ENCODE peak calls at places on chromosomes 11 and 22, in six cellular contexts. M is SK-N-SH, U is hepatocyte, J is neural progenitor cell, L is Karpas-422, Q is GM12878. Y is an unnamed sample.

GRCh38 chr11:11543656-11544055 is 78.1 kb downstream of the GALNT18 start:
- DNase-seq in L (no peak), J (no peak), M (no peak), Q (no peak), U (no peak), Y (no peak)

GRCh38 chr11:64778473-64779298 is at the start of gene SF1:
- DNase-seq in J (peak), U (peak), Q (peak), L (peak), M (peak), Y (peak)

GRCh38 chr22:22078329-22078728 is 95.7 kb upstream of the TOP3B start:
- DNase-seq in M (no peak), L (no peak), U (no peak), Q (no peak), J (no peak), Y (no peak)

GRCh38 chr11:69339041-69339733 is 45.2 kb downstream of the MYEOV start:
- DNase-seq in J (no peak), L (no peak), M (no peak), U (no peak), Q (no peak), Y (no peak)

GRCh38 chr11:63961608-63962412 is 12.6 kb upstream of the COX8A start:
- DNase-seq in U (peak), J (peak), L (no peak), Q (no peak), M (peak), Y (no peak)

GRCh38 chr11:31254411-31254810 is 115.1 kb downstream of the DCDC1 start:
- DNase-seq in L (no peak), J (no peak), M (no peak), U (no peak), Q (no peak), Y (peak)

GRCh38 chr22:50579752-50580151 is 1.5 kb upstream of the CPT1B start:
- DNase-seq in Q (no peak), J (no peak), M (no peak), U (no peak), L (no peak), Y (no peak)

GRCh38 chr22:29167032-29167911 is 38.4 kb upstream of the EMID1 start:
- DNase-seq in U (no peak), J (no peak), L (peak), Q (peak), M (no peak), Y (no peak)

GRCh38 chr22:37741312-37741795 is 44.5 kb downstream of the TRIOBP start:
- DNase-seq in J (peak), U (peak), Q (no peak), L (no peak), M (peak), Y (peak)

GRCh38 chr11:94028436-94028835 is 7.3 kb downstream of the HEPHL1 start:
- DNase-seq in Q (no peak), L (peak), U (peak), J (no peak), M (no peak), Y (peak)

GRCh38 chr11:93524173-93524536 is 19.0 kb downstream of the SMCO4 start:
- DNase-seq in U (no peak), L (no peak), Q (no peak), J (no peak), M (no peak), Y (no peak)

GRCh38 chr11:2752204-2752772 is 52.5 kb upstream of the KCNQ1OT1 start:
- DNase-seq in U (no peak), M (no peak), L (no peak), J (no peak), Q (no peak), Y (peak)

GRCh38 chr11:36469881-36470802 is 39.9 kb downstream of the TRAF6 start:
- DNase-seq in U (no peak), L (no peak), Q (no peak), J (no peak), M (no peak), Y (peak)

GRCh38 chr11:22920939-22921565 is 60.8 kb upstream of the CCDC179 start:
- DNase-seq in Q (no peak), L (peak), J (peak), M (peak), U (peak), Y (peak)

GRCh38 chr11:123082977-123083376 is 21.0 kb upstream of the HSPA8 start:
- DNase-seq in Q (no peak), L (no peak), J (no peak), M (no peak), U (no peak), Y (no peak)

GRCh38 chr11:65499713-65500261 is 942 bp downstream of the MALAT1 start:
- DNase-seq in U (no peak), M (no peak), J (no peak), Q (no peak), L (no peak), Y (no peak)

GRCh38 chr11:330694-331314 is 10.1 kb upstream of the IFITM3 start:
- DNase-seq in L (no peak), J (no peak), M (no peak), U (no peak), Q (no peak), Y (no peak)

GRCh38 chr22:36017661-36018091 is 10.9 kb downstream of the RBFOX2 start:
- DNase-seq in U (no peak), J (no peak), L (peak), Q (peak), M (peak), Y (no peak)

GRCh38 chr22:47297261-47298016 is 535.0 kb downstream of the TBC1D22A start:
- DNase-seq in U (no peak), Q (no peak), J (no peak), M (peak), L (no peak), Y (no peak)

GRCh38 chr22:36548606-36549005 is 19.6 kb upstream of the EIF3D start:
- DNase-seq in U (no peak), J (peak), M (no peak), L (no peak), Q (no peak), Y (no peak)

GRCh38 chr11:26227311-26227710 is 104.6 kb upstream of the ANO3 start:
- DNase-seq in J (peak), Q (peak), U (peak), L (peak), M (peak), Y (peak)

GRCh38 chr11:75475767-75476650 is 43.0 kb upstream of the KLHL35 start:
- DNase-seq in U (no peak), Q (no peak), L (peak), J (no peak), M (no peak), Y (no peak)

GRCh38 chr11:27997344-27997743 is 110.6 kb downstream of the KIF18A start:
- DNase-seq in J (no peak), Q (no peak), U (no peak), L (no peak), M (no peak), Y (no peak)

GRCh38 chr11:92707173-92707619 is 262.3 kb upstream of the MTNR1B start:
- DNase-seq in Q (no peak), M (no peak), L (no peak), J (peak), U (no peak), Y (no peak)

GRCh38 chr11:62477927-62478326 is 59.1 kb downstream of the SCGB1A1 start:
- DNase-seq in M (no peak), L (no peak), J (no peak), U (no peak), Q (no peak), Y (no peak)

GRCh38 chr22:19745155-19746133 is 15.1 kb upstream of the TBX1 start:
- DNase-seq in L (no peak), M (no peak), J (no peak), U (no peak), Q (no peak), Y (no peak)

GRCh38 chr11:65121865-65122696 is at the start of the genes FAU and MRPL49:
- DNase-seq in M (peak), U (peak), L (peak), Q (peak), J (peak), Y (peak)

GRCh38 chr11:129190087-129190486 is 2.0 kb downstream of the ARHGAP32 start:
- DNase-seq in U (no peak), M (peak), Q (no peak), J (no peak), L (no peak), Y (no peak)

GRCh38 chr11:72642815-72643511 is 31.3 kb downstream of the PDE2A start:
- DNase-seq in J (peak), L (peak), U (peak), M (peak), Q (no peak), Y (peak)

GRCh38 chr22:44366372-44367310 is 53.9 kb upstream of the SHISAL1 start:
- DNase-seq in J (no peak), U (no peak), Q (no peak), M (no peak), L (no peak), Y (no peak)

GRCh38 chr11:126282742-126283591 is at the start of gene TIRAP:
- DNase-seq in L (peak), J (peak), M (peak), U (peak), Q (no peak), Y (peak)

GRCh38 chr11:2207212-2207611 is 35.6 kb upstream of the TH start:
- DNase-seq in Q (no peak), J (no peak), M (no peak), L (no peak), U (no peak), Y (no peak)

GRCh38 chr11:77141475-77141874 is 13.4 kb downstream of the MYO7A start:
- DNase-seq in L (no peak), U (no peak), J (no peak), M (no peak), Q (no peak), Y (no peak)

GRCh38 chr11:65915821-65916251 is 3.0 kb downstream of the C11orf68 start:
- DNase-seq in L (no peak), U (peak), Q (no peak), M (no peak), J (no peak), Y (peak)

DNA sequence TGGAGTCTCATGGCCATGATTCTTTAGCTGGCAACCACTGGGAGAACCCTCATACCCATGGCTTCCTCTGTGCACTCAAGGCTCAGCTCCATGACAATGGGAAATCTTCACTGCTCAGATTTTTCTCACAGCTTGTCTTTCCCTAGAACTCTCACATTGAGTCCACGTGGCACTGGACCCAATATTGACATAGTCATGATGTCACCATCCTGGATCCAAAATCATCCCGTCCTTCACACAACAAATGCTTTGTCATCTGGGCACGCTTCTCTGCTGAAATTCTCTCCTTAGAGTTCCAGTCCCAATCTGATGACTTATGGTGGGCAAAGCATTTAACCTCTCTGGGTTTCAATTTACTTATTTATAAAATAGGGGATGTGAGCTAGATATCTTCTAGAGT is 37.7 kb upstream of the CD44 start:
- DNase-seq in J (no peak), L (no peak), U (no peak), Q (no peak), M (no peak), Y (no peak)
- H3K27ac ChIP-seq in J (no peak), L (no peak), U (no peak), Q (no peak), M (no peak), Y (no peak)

DNA sequence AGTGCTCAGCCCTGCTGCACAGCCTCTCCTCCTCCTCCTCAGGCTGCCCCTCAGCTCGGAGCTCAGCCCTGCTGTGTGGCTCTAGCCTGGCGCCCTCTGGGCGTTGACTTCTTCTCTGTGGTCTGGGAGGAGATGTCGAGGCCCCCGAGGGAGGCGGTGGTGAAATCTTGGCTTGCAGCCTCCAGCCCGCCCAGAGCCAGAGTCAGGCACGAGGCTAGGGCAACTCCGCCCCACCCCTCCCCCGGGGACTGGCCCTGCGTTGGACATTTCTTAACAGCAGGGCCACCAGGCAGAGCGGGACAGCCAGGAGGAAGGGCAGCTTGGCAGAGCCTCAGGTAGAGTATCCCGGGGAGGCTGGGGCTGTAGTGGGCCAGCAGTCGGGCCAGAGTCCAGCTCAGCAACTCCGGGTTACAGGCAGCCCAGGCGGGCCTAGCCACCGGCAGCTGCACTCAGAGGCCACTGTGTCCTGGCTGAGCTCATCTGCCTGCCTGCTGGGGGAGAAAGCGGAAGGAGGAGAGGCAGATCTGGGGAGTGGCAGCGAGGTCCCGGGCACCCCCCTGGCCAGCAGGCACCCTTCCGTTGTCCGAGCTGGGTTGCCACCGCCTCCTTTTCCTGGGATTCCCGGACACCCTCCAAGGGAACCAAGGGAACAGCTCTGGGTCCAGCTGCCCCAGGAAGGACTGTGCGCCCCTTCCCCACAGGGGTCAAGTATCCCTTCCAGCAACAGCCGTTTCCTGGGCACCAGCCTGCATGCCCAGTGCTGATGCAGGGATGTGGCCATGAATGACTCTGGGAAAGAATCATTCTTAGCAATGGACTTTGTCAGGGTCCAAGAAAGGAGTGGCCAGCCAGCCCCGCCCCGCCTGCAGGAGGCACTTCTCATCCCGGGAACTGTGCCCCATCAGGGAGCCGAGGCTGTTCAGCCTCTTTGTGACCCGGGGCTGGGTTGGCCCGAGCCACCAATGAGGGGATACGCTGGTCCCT is at the start of gene ALDH3B1:
- DNase-seq in J (peak), U (peak), Q (no peak), M (peak), L (peak), Y (peak)
- H2AFZ ChIP-seq in J (peak), U (no peak), Q (peak), M (peak), L (no peak), Y (peak)

DNA sequence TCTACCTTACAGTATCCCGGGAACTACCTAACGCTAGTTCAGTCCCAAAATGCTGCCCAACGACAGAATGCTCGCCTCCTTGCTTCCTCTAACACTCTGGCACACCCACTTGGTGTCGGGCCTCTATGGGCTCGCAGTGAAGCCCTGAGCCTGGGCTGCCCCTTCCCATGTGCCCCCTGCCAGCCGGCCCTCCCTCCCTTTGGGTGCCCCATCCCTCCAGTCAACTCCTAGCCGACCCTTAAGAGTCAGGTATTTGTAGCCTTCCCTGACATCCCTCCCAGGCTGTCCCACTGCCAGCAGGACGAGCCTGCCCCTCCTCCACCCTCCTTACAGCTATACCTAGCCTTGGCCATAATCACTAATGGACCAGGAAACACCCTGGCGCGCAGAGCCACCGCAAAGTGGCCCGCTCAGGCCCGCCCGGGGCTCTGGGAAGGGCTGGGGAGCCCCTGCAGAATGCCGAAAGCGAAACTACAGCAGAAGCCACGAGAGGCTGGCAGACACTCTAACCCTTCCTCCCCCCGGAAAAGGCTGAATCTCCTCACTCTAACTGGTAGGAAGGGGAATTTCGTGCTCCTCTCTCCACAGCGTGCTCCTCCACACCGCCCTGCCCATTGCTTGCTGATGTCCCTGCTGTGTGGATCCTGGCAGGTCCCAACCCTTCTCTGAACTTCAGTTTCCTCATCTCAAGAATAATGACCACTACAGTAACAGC is 8.2 kb downstream of the CBX7 start:
- DNase-seq in M (no peak), J (peak), Q (peak), U (peak), L (no peak), Y (peak)
- H3K4me3 ChIP-seq in M (no peak), J (peak), Q (peak), U (no peak), L (peak), Y (peak)

GRCh38 chr11:118340437-118340836 is 2.1 kb downstream of the CD3D start:
- DNase-seq in M (no peak), L (no peak), J (no peak), Q (no peak), U (no peak), Y (no peak)

GRCh38 chr11:118343248-118343647 is 743 bp upstream of the CD3D start:
- DNase-seq in U (no peak), Q (no peak), L (peak), M (no peak), J (no peak), Y (no peak)

GRCh38 chr11:118342503-118343161 is at the start of gene CD3D:
- DNase-seq in Q (no peak), J (no peak), L (no peak), U (no peak), M (no peak), Y (no peak)

GRCh38 chr11:118341749-118342489 is 586 bp downstream of the CD3D start:
- DNase-seq in M (no peak), J (no peak), Q (no peak), U (no peak), L (no peak), Y (no peak)

GRCh38 chr11:118343981-118344521 is at the start of gene CD3G:
- DNase-seq in Q (no peak), J (no peak), U (no peak), M (no peak), L (peak), Y (no peak)
- H3K27ac ChIP-seq in Q (no peak), J (no peak), U (no peak), M (no peak), L (peak), Y (no peak)

GRCh38 chr22:48729499-48730171 is 1098.0 kb downstream of the BRD1 start:
- DNase-seq in L (no peak), Q (no peak), J (no peak), M (no peak), U (no peak), Y (no peak)
- H2AFZ ChIP-seq in L (no peak), Q (no peak), J (no peak), M (no peak), U (no peak), Y (no peak)